ENCODE peak calls at places on chromosomes 7 and 10, in eight cellular contexts. K is HepG2, A is coronary artery, J is stomach, I is GM12878, F is fibroblast of pulmonary artery, Y is pancreas, X is HFF-Myc. V is an unnamed sample.

GRCh38 chr7:159143780-159144755 is 599 bp downstream of the VIPR2 start:
- DNase-seq in A (peak), Y (peak), X (no peak), F (no peak), J (no peak), I (no peak), K (no peak), V (no peak)

GRCh38 chr10:52729259-52730104 is 43.1 kb downstream of the MBL2 start:
- DNase-seq in J (no peak), K (peak), I (no peak), Y (no peak), F (peak), X (no peak), A (no peak), V (peak)

GRCh38 chr7:113873554-113874151 is 45.2 kb downstream of the PPP1R3A start:
- DNase-seq in K (no peak), Y (no peak), F (no peak), X (no peak), I (no peak), J (no peak), A (no peak), V (no peak)

GRCh38 chr7:7909376-7909775 is 59.2 kb upstream of the GLCCI1 start:
- DNase-seq in J (no peak), X (no peak), I (no peak), A (no peak), Y (no peak), K (no peak), F (peak), V (no peak)

GRCh38 chr7:138745189-138745588 is 44.0 kb upstream of the SVOPL start:
- DNase-seq in Y (no peak), J (no peak), K (no peak), F (no peak), I (no peak), X (no peak), A (no peak), V (no peak)

GRCh38 chr7:37642028-37642540 is 41.5 kb upstream of the GPR141 start:
- DNase-seq in K (no peak), I (no peak), J (no peak), A (no peak), Y (no peak), F (no peak), X (no peak), V (no peak)

GRCh38 chr7:1611708-1612241 is 41.9 kb upstream of the PSMG3 start:
- DNase-seq in F (peak), I (no peak), Y (no peak), J (no peak), A (no peak), X (peak), K (no peak), V (peak)

GRCh38 chr10:80277016-80277415 is 12.4 kb downstream of the MAT1A start:
- DNase-seq in F (no peak), X (no peak), K (no peak), Y (no peak), J (peak), A (no peak), I (no peak), V (no peak)

GRCh38 chr10:21599582-21599981 is 65.5 kb downstream of the MLLT10 start:
- DNase-seq in J (no peak), F (no peak), K (no peak), X (no peak), A (no peak), I (no peak), Y (no peak), V (no peak)

GRCh38 chr10:14601872-14602725 is 172.6 kb downstream of the FAM107B start:
- DNase-seq in I (peak), A (no peak), Y (no peak), J (peak), K (peak), X (no peak), F (peak), V (peak)

GRCh38 chr7:116616555-116617059 is 55.4 kb upstream of the MET start:
- DNase-seq in I (no peak), Y (no peak), X (no peak), J (no peak), A (no peak), K (peak), F (peak), V (no peak)

GRCh38 chr10:121154846-121155245 is 303.7 kb downstream of the WDR11 start:
- DNase-seq in A (no peak), F (no peak), X (no peak), Y (no peak), K (peak), I (no peak), J (no peak), V (no peak)

GRCh38 chr7:100855515-100855914 is 3.0 kb downstream of the SLC12A9 start:
- DNase-seq in A (no peak), J (no peak), X (no peak), Y (no peak), K (no peak), F (no peak), I (no peak), V (no peak)

GRCh38 chr7:27064169-27064568 is 31.6 kb downstream of the HOXA1 start:
- DNase-seq in Y (no peak), K (no peak), A (no peak), X (no peak), F (peak), J (no peak), I (no peak), V (peak)

GRCh38 chr10:19889279-19889678 is 73.0 kb downstream of the PLXDC2 start:
- DNase-seq in I (no peak), F (no peak), J (no peak), A (no peak), X (no peak), K (no peak), Y (no peak), V (no peak)

GRCh38 chr10:71312840-71313789 is 5.9 kb upstream of the SLC29A3 start:
- DNase-seq in X (peak), F (peak), I (no peak), K (no peak), J (no peak), A (peak), Y (no peak), V (peak)

GRCh38 chr10:105691811-105692210 is 1050.7 kb downstream of the SORCS3 start:
- DNase-seq in A (no peak), I (no peak), K (no peak), F (no peak), J (no peak), Y (no peak), X (no peak), V (peak)

GRCh38 chr10:13322615-13323148 is 22.8 kb upstream of the PHYH start:
- DNase-seq in A (no peak), X (no peak), I (no peak), J (no peak), Y (no peak), F (no peak), K (no peak), V (no peak)

GRCh38 chr7:92809397-92810241 is 26.8 kb downstream of the CDK6 start:
- DNase-seq in K (peak), I (peak), Y (peak), A (no peak), X (peak), F (peak), J (peak), V (peak)

DNA sequence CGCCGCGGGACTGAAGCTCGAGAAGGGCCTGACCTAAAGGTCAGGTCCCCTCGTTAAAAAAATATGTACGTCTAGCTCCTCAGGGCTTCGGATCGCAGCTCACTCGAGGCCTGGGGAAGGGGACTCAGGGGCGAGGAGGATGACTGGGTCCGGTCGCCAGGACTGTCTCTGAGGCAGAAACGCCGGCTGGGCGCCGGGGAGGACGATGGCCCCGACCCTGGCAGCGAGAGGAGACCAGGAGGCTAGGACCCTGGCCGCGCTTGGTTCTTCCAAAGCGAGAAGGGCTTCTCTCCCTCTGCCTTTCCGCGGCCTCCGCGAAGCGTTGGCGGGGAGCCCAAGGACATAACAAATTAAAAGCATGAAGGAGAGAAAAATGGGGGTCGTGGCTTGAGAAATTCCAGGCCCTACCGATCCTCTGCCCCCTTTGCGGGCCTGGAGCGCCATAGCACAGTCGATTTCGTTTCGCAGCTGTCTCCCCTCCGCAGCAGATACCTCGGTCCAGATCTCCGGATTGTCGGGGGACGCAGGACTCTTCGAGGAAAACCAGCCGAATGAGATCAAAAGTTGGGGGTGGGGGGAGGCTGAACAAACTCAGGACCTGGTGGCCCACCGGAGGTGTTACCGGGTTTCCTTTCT is 3.1 kb downstream of the NKX2-3 start:
- DNase-seq in I (no peak), J (no peak), F (no peak), Y (no peak), K (no peak), A (no peak), X (no peak), V (no peak)
- H3K4me3 ChIP-seq in I (no peak), J (peak), F (no peak), Y (peak), K (no peak), A (peak), X (no peak), V (no peak)

GRCh38 chr7:66933469-66933868 is 12.4 kb downstream of the TMEM248 start:
- DNase-seq in F (no peak), J (no peak), A (no peak), K (no peak), X (no peak), I (no peak), Y (no peak), V (no peak)

GRCh38 chr7:66939325-66939724 is 18.3 kb downstream of the TMEM248 start:
- DNase-seq in X (no peak), A (no peak), Y (no peak), F (no peak), J (no peak), K (no peak), I (no peak), V (no peak)

DNA sequence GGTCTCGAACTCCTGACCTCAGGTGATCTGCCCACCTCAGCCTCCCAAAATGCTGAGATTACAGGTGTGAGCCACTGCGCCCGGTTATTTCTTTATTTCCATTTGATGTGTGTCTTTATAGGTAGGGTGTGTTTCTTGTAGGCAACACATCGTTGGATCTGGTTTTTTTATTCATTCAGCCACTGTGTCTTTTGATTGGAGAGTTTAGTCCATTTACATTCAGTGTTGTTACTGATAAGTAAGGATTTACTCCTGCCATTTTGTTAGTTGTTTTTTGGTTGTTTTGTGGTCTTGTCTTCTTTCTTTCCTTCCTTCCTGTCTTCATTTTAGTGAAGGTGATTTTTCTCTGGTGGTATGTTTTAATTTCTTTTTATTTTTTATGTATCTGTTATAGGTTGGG is 16.9 kb downstream of the TMEM248 start:
- DNase-seq in I (no peak), Y (no peak), F (no peak), X (no peak), K (no peak), J (no peak), A (no peak), V (no peak)
- TF ChIP-seq CTCF in I (no peak), Y (no peak), F (no peak), X (no peak), K (no peak), J (no peak), A (no peak), V (no peak)

GRCh38 chr7:107468824-107469223 is 1.0 kb upstream of the GPR22 start:
- DNase-seq in X (no peak), J (no peak), Y (no peak), I (no peak), A (no peak), F (no peak), K (no peak), V (no peak)

GRCh38 chr7:107471292-107472070 is 1.6 kb downstream of the GPR22 start:
- DNase-seq in A (no peak), I (no peak), F (no peak), K (no peak), J (no peak), X (no peak), Y (no peak), V (no peak)

GRCh38 chr7:107472116-107472515 is 2.3 kb downstream of the GPR22 start:
- DNase-seq in J (no peak), A (no peak), Y (no peak), K (no peak), X (no peak), F (no peak), I (no peak), V (no peak)

GRCh38 chr7:107467972-107468371 is 1.9 kb upstream of the GPR22 start:
- DNase-seq in Y (no peak), X (no peak), K (no peak), F (no peak), J (no peak), I (no peak), A (no peak), V (no peak)

DNA sequence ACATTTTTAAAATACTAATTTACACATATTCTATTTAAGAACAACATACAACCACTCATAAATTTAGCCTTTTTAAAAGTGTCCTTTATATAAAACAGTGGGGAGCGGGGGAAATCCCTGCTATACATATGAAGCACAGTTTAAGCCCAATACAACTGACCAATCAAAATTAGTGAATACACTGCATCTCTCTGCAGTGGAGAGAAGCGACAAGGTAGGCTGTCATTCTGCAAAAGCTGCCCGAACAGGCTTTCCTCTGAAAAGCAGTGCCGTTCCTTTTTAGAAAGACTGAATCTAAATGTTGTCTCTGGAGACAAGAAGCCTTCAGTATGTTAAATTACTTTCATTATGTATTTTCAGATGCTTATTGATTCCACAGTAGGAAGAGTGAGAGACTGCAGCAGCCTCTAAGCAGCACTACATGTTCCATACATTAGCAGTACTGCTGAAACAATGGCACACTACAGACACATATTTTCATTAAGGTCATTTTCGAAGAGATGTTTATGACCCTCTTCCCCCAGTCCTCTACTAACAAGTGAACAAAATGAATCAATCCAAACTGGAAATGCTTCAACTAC is at the start of gene GPR22:
- DNase-seq in I (no peak), K (no peak), Y (no peak), A (no peak), J (no peak), X (no peak), F (no peak), V (no peak)
- H3K4me3 ChIP-seq in I (no peak), K (no peak), Y (no peak), A (no peak), J (no peak), X (no peak), F (no peak), V (no peak)

GRCh38 chr10:102669206-102670064 is 25.2 kb downstream of the TRIM8 start:
- DNase-seq in J (peak), F (no peak), I (no peak), Y (peak), K (peak), X (no peak), A (peak), V (no peak)
- TF ChIP-seq CTCF in J (no peak), F (no peak), I (peak), Y (peak), K (peak), X (peak), A (no peak), V (peak)

GRCh38 chr7:43764039-43764789 is 5.7 kb downstream of the BLVRA start:
- DNase-seq in F (peak), X (no peak), K (peak), J (peak), I (no peak), Y (peak), A (no peak), V (no peak)
- H3K4me3 ChIP-seq in F (no peak), X (no peak), K (peak), J (no peak), I (peak), Y (no peak), A (no peak), V (no peak)

GRCh38 chr10:109866168-109866994 is 56.9 kb downstream of the XPNPEP1 start:
- DNase-seq in I (no peak), F (peak), X (no peak), A (no peak), J (no peak), K (no peak), Y (no peak), V (no peak)
- TF ChIP-seq CTCF in I (peak), F (peak), X (peak), A (no peak), J (no peak), K (peak), Y (no peak), V (peak)

GRCh38 chr10:119502214-119502613 is 40.3 kb downstream of the RGS10 start:
- DNase-seq in I (no peak), K (no peak), A (no peak), X (no peak), F (no peak), Y (no peak), J (peak), V (no peak)

GRCh38 chr10:119500796-119501195 is 41.7 kb downstream of the RGS10 start:
- DNase-seq in I (no peak), K (no peak), F (no peak), J (no peak), Y (no peak), A (no peak), X (no peak), V (no peak)

GRCh38 chr10:119502618-119503155 is 39.8 kb downstream of the RGS10 start:
- DNase-seq in K (no peak), F (no peak), X (no peak), I (no peak), A (no peak), Y (no peak), J (no peak), V (no peak)

GRCh38 chr10:119500138-119500795 is 42.3 kb downstream of the RGS10 start:
- DNase-seq in A (no peak), J (no peak), F (no peak), Y (no peak), I (no peak), K (no peak), X (no peak), V (no peak)

GRCh38 chr10:119501690-119502089 is 40.8 kb downstream of the RGS10 start:
- DNase-seq in A (no peak), X (no peak), F (no peak), Y (no peak), J (no peak), I (no peak), K (no peak), V (no peak)
- H3K4me3 ChIP-seq in A (no peak), X (no peak), F (no peak), Y (no peak), J (no peak), I (no peak), K (no peak), V (no peak)

GRCh38 chr10:122510736-122511135 is 49.4 kb downstream of the HTRA1 start:
- DNase-seq in K (no peak), F (no peak), X (no peak), I (no peak), Y (no peak), J (no peak), A (no peak), V (no peak)
- TF ChIP-seq CTCF in K (peak), F (no peak), X (no peak), I (no peak), Y (no peak), J (no peak), A (no peak), V (no peak)

DNA sequence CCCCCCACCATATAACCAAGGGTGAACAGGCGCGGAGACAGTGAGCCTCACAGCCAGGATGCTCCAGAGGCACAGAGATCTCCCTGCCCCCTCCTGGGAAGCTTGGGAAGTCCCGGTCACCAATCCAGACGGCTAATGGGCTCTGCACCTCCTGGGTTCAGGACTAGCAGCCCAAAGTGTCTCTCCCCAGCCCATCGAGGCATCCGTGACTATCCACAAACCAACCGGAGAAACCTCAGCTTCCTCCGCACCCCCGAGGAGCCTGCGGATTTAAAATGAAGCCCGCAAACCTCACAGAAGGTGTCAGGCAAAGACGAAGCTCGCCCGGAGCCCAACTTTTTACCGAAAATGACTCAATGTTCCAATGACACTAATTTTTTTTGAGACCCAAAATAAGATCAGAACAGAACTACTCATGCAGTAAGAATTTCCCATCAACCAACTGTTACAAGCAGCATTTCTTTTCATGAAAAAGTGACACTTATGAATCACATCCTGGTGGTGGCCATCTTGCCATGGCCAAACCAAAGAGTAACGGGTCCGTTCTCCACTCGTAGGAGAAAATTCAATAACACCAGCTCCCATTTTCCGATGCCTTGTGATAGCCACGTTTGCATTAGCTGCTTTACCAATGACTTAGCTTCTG is 6.0 kb downstream of the PDGFA start:
- DNase-seq in Y (no peak), A (no peak), F (peak), K (no peak), J (no peak), X (no peak), I (no peak), V (no peak)
- H3K4me3 ChIP-seq in Y (no peak), A (peak), F (no peak), K (no peak), J (no peak), X (no peak), I (no peak), V (no peak)